ENCODE peak calls at places on chromosomes 12 and 14, in four cellular contexts. L is HCT116; N is stimulated activated CD4-positive, alpha-beta T cell treated with anti-CD3 and anti-CD28 coated beads, Interleukin-2, amount 100 ng/mL, for 24 hours; I is stomach. W is an unnamed sample.
A peak's percentile ranks its signal among the peaks of the same experiment; 100 is the strongest.

GRCh38 chr14:20434701-20435453 is 1.1 kb downstream of the KLHL33 start:
- DNase-seq in L (no peak), N (no peak), I (no peak), W (no peak)

GRCh38 chr12:4027412-4027811 is 154.2 kb upstream of the PARP11 start:
- DNase-seq in L (no peak), N (peak; percentile 63), I (no peak), W (no peak)

GRCh38 chr14:80781968-80782367 is 159.6 kb downstream of the CEP128 start:
- DNase-seq in L (no peak), N (no peak), I (no peak), W (no peak)

GRCh38 chr14:57122129-57122528 is 146.6 kb downstream of the EXOC5 start:
- DNase-seq in L (no peak), N (no peak), I (no peak), W (no peak)

GRCh38 chr12:106074706-106075392 is 63.9 kb downstream of the NUAK1 start:
- DNase-seq in L (no peak), N (no peak), I (no peak), W (no peak)

GRCh38 chr12:46556105-46556559 is 183.6 kb upstream of the SLC38A2 start:
- DNase-seq in L (peak; percentile 84), N (no peak), I (no peak), W (no peak)

GRCh38 chr14:91649930-91650329 is 82.0 kb downstream of the CATSPERB start:
- DNase-seq in L (peak; percentile 26), N (no peak), I (no peak), W (no peak)

GRCh38 chr12:131726-132465 is 65.3 kb downstream of the IQSEC3 start:
- DNase-seq in L (no peak), N (no peak), I (no peak), W (no peak)

GRCh38 chr14:74913986-74914573 is 9.0 kb downstream of the RPS6KL1 start:
- DNase-seq in L (peak; percentile 12), N (no peak), I (peak; percentile 65), W (peak; percentile 47)

GRCh38 chr14:61925043-61925442 is 162.8 kb downstream of the SNAPC1 start:
- DNase-seq in L (peak; percentile 18), N (peak; percentile 5), I (no peak), W (no peak)

GRCh38 chr12:65972149-65972548 is 147.9 kb downstream of the HMGA2 start:
- DNase-seq in L (no peak), N (no peak), I (no peak), W (no peak)

GRCh38 chr14:62234849-62235248 is 472.6 kb downstream of the SNAPC1 start:
- DNase-seq in L (no peak), N (no peak), I (no peak), W (no peak)

GRCh38 chr14:64968167-64968566 is 4.0 kb downstream of the RAB15 start:
- DNase-seq in L (no peak), N (no peak), I (no peak), W (no peak)

GRCh38 chr12:3600039-3600720 is 109.2 kb downstream of the PRMT8 start:
- DNase-seq in L (no peak), N (no peak), I (no peak), W (peak; percentile 45)

GRCh38 chr12:1800646-1801284 is 19.6 kb upstream of the LRTM2 start:
- DNase-seq in L (no peak), N (no peak), I (peak; percentile 52), W (no peak)

GRCh38 chr12:109782322-109782695 is 50.9 kb downstream of the TRPV4 start:
- DNase-seq in L (no peak), N (no peak), I (no peak), W (no peak)

GRCh38 chr14:95452890-95453712 is 63.3 kb downstream of the SYNE3 start:
- DNase-seq in L (no peak), N (no peak), I (no peak), W (no peak)

GRCh38 chr12:49641748-49642369 is 18.5 kb downstream of the PRPF40B start:
- DNase-seq in L (no peak), N (no peak), I (no peak), W (no peak)

GRCh38 chr12:91326043-91327027 is 143.7 kb upstream of the DCN start:
- DNase-seq in L (peak; percentile 19), N (peak; percentile 16), I (peak; percentile 33), W (peak; percentile 65)

GRCh38 chr12:28767836-28768348 is 381.2 kb upstream of the FAR2 start:
- DNase-seq in L (no peak), N (no peak), I (no peak), W (no peak)

GRCh38 chr12:124730455-124730932 is 133.2 kb downstream of the SCARB1 start:
- DNase-seq in L (no peak), N (no peak), I (peak; percentile 58), W (no peak)

GRCh38 chr12:55072093-55072492 is 52.3 kb downstream of the NEUROD4 start:
- DNase-seq in L (peak; percentile 22), N (peak; percentile 82), I (peak; percentile 61), W (no peak)

GRCh38 chr14:57822081-57822480 is 43.8 kb downstream of the SLC35F4 start:
- DNase-seq in L (no peak), N (no peak), I (no peak), W (no peak)

GRCh38 chr14:67764496-67764895 is 51.9 kb downstream of the ZFYVE26 start:
- DNase-seq in L (no peak), N (no peak), I (no peak), W (no peak)

GRCh38 chr14:92553456-92553855 is 39.9 kb downstream of the RIN3 start:
- DNase-seq in L (no peak), N (no peak), I (no peak), W (no peak)

GRCh38 chr14:26290007-26290530 is 307.8 kb downstream of the NOVA1 start:
- DNase-seq in L (no peak), N (no peak), I (no peak), W (no peak)

GRCh38 chr14:79861111-79861510 is 350.2 kb downstream of the DIO2 start:
- DNase-seq in L (no peak), N (no peak), I (no peak), W (no peak)

GRCh38 chr12:88375960-88376305 is 204.3 kb downstream of the KITLG start:
- DNase-seq in L (no peak), N (no peak), I (no peak), W (no peak)

GRCh38 chr14:75343914-75344313 is 65.3 kb downstream of the FOS start:
- DNase-seq in L (no peak), N (no peak), I (no peak), W (no peak)

GRCh38 chr12:22443379-22444316 is 100.7 kb downstream of the C2CD5 start:
- DNase-seq in L (peak; percentile 75), N (peak; percentile 35), I (peak; percentile 69), W (peak; percentile 38)